ENCODE peak calls at places on chromosomes 7 and 10, in five cellular contexts. N is GM13976, F is upper lobe of right lung, D is fibroblast of lung, J is HCT116. H is an unnamed sample.

GRCh38 chr7:105806592-105807266 is 69.7 kb downstream of the ATXN7L1 start:
- DNase-seq in N (peak), F (no peak), D (peak), J (no peak), H (peak)

GRCh38 chr7:94355389-94355788 is 39.3 kb upstream of the COL1A2 start:
- DNase-seq in N (no peak), F (no peak), D (peak), J (no peak), H (no peak)

GRCh38 chr10:3255086-3255485 is 82.5 kb upstream of the PITRM1 start:
- DNase-seq in N (no peak), F (no peak), D (no peak), J (no peak), H (no peak)

GRCh38 chr10:86348321-86349210 is 18.0 kb downstream of the GRID1 start:
- DNase-seq in N (no peak), F (peak), D (no peak), J (no peak), H (no peak)

GRCh38 chr10:29495366-29495765 is 139.4 kb downstream of the SVIL start:
- DNase-seq in N (no peak), F (no peak), D (no peak), J (no peak), H (no peak)

GRCh38 chr7:114851406-114852025 is 70.4 kb upstream of the MDFIC start:
- DNase-seq in N (no peak), F (no peak), D (no peak), J (no peak), H (no peak)

GRCh38 chr10:127195571-127196226 is 692 bp downstream of the INSYN2A start:
- DNase-seq in N (no peak), F (no peak), D (peak), J (no peak), H (no peak)

GRCh38 chr10:75388082-75388481 is 13.5 kb downstream of the ZNF503 start:
- DNase-seq in N (no peak), F (no peak), D (no peak), J (no peak), H (no peak)

GRCh38 chr10:133058267-133059092 is 29.2 kb upstream of the ADGRA1 start:
- DNase-seq in N (no peak), F (no peak), D (no peak), J (no peak), H (no peak)

GRCh38 chr10:60704480-60704879 is 73.8 kb upstream of the CDK1 start:
- DNase-seq in N (no peak), F (no peak), D (no peak), J (peak), H (no peak)

GRCh38 chr10:11823989-11824346 is 812 bp downstream of the PROSER2 start:
- DNase-seq in N (no peak), F (no peak), D (peak), J (no peak), H (no peak)

GRCh38 chr7:95470452-95470851 is 15.3 kb upstream of the ASB4 start:
- DNase-seq in N (peak), F (no peak), D (peak), J (no peak), H (peak)

GRCh38 chr7:29289156-29290021 is 94.8 kb downstream of the CHN2 start:
- DNase-seq in N (no peak), F (no peak), D (peak), J (no peak), H (peak)

GRCh38 chr7:20439384-20439783 is 108.7 kb downstream of the ITGB8 start:
- DNase-seq in N (no peak), F (no peak), D (no peak), J (no peak), H (no peak)

DNA sequence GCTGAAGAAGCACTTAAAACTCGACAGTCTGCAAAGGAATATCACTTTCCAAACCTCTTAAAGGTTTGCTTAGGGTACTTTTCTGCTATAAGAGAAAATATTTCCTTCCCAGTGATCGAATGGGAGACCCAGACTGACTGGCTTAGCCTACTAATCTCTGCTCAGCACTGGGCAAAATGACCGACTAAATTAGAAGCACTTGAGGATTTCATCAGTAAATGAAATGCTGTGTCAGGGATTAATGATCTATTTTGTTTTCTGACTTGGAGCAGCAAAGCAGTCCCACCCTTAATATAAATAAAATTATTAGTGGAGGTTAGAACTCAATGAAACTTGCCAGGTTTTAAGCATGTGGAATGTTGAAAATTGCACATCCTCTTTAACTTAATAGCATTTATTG is 411.6 kb downstream of the NEBL start:
- DNase-seq in N (no peak), F (no peak), D (no peak), J (no peak), H (no peak)
- TF ChIP-seq CTCF in N (no peak), F (no peak), D (no peak), J (no peak), H (no peak)

DNA sequence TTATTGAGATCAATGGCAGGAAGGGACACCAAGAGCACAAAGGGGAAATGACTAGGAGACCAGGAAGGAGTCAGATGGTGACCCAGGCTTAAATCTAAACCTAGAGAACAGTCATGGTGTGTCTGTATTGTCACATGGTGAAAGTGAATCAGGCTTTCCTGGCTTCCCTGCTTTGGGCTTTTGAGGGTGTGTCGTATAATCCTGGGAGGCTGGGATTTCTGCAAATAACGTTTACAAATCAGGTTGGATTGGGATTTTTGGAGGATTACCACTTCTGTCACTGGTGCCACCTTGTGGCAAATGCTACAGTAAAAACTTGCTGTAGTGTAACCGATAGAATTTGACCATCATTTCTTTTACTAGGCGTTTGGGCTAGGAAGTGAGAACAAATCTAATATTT is 502.6 kb downstream of the NRG3 start:
- DNase-seq in N (peak), F (no peak), D (peak), J (no peak), H (peak)
- TF ChIP-seq CTCF in N (peak), F (peak), D (no peak), J (peak), H (peak)

DNA sequence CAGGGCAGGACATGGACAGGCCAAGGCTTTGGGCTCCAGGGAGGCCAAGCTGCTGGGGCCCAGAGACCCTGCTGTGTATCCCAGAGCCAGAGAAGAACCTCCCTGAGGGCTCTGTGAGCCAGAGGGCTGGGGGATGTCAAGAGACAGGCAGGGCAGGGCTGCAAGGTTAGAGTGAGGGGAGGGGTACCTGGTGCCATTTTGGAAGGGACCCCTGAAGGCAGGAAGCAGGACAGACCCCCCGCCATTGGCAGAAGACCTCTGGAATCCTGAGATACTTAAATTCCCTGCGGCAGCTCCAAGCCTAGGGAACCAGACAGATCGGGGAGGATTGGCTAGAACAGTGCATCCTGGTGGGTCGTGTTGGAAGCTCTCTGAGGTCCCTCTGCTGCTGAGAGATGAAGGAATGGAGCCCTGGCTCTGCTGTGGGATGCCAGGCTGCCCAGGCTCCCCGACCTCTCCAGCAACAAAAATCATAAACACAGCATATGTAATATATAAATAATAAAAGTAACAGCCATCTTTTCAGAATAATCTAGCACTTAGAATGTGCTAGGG is 75.0 kb downstream of the LHPP start:
- DNase-seq in N (no peak), F (no peak), D (no peak), J (no peak), H (no peak)
- TF ChIP-seq CTCF in N (no peak), F (no peak), D (no peak), J (no peak), H (no peak)

DNA sequence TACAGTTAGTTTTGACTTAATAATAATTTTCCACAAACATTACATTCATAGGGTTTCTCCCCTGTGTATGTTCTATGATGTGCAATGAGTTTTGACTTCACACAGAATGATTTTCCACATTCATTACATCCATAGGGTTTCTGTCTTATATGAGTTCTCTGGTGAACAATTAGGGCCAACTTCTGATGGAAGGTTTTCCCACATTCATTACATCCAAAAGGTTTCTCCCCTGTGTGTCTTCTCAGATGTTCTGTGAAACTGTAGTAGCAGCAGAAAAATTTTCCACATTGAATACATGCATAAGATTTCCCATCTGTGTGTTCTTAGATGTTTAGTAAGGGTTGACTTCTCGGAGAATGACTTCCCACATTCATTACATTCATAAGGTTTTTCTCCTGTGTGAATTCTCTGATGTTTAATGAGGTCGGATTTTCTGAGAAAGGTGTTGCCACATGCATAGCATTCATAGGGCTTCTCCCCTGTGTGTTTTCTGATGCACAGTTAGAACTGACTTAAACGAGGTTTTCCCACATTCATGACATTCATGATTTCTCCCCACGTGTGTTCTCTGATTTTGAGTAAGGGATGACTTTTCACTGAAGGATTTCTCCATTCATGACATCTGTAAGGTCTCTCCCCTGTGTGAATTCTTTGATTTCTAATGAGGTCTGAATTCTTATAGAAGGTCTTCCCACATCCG is 118.5 kb downstream of the ZNF33B start:
- DNase-seq in N (no peak), F (no peak), D (no peak), J (no peak), H (no peak)
- TF ChIP-seq CTCF in N (no peak), F (no peak), D (no peak), J (no peak), H (no peak)

DNA sequence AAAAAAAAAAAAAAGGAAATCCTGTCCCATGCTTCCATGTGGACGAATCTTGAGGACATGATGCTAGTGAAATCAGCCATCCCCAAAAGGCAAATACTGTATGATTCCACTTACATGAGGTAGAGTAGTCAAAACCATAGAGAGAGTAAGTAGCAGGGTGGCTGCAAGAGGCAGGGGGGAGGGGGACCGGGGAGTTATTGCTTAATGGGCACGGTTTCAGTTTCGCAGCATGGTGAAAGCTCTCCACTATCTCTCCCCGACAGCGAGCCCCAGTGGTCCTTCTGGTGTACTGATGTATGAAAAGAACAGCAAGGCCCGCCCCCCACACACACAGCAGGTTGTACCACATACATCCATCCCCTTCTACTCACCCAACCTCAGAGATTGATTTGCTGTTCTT is 32.8 kb downstream of the NOD1 start:
- DNase-seq in N (peak), F (peak), D (peak), J (no peak), H (peak)
- TF ChIP-seq CTCF in N (peak), F (peak), D (no peak), J (no peak), H (peak)

DNA sequence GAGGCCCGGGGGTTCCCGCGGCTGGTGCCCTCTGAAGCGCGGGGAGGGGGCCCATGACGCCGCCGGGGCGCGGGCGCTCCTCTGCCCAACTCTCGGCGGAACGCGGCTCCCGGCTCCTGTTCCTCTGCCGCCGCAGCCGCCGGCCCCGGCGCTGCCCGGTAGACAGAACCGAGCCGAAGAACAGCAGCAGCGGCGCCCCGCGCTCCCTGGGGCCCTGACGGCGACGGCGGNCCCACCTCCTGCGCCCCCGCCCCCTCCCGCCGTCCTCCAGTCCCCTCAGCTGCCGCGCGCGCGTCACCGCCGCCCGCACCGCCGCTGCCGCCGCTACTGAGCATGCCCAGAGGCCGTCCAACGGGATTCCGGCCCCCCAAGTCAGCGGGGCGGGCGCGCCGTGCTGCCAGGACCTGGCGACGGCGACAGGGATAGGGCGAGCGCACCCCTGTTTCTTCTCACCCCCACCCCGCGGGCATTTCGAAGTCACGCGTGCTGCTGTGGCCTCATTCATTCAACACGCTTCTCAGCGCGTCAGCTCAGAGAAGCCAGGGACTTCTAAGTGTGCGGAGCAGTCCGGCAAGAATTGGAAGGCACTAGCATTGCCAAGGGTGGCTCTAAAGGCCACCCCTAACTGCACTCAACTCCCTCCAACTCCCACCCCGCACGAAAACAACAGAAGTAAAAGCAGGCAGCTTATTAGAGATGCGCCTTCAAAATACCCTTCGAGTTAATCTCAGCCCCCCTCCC is at the start of gene IPMK:
- DNase-seq in N (peak), F (peak), D (peak), J (peak), H (peak)
- TF ChIP-seq CTCF in N (no peak), F (no peak), D (no peak), J (no peak), H (no peak)

DNA sequence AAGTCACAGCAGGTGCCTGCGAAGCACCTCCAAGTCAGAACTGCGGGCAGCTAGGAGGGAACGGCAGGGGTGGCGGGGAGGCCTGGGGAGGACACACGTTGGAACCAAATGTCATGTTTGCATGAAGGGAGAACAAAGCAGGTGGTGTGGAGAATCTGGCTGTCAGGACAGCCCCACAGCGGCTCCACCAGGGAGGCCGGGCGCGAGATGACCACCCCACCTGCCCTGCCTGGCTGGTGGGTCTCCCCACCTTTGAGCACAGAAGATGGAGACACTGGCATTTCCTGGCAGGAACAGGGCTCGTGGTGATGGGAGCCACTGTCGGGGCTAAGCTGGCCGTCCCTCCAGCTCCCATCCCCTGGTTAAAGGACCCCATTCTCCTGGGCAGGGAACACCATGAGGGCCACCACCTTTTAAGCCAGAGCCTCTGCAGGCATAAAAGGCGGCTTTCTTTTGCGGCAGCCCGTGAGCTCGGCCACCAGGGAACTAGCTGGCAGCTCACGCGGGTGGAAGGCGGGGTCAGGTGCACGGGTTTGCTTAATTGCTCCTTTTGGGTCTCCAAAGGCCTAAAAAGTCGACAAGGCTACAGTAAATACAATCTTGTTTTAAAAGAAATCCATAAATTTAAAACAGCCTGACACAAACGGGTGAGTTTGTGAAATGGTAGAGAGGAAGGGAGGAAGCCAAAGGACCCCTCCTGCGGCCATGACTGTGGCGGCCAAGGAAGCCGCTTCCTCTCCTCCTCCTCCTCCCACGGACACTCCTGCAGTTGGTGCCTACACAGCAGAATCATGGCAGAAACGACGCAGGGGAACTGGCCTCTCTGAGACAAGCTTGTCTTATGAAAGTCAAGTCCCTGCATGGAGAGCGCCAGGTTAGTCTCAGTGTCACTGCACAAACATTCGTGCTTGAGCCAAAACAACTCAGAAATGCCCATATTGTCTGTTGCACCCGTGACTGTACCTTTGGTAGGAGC is 213.8 kb downstream of the DNAJB6 start:
- DNase-seq in N (no peak), F (peak), D (no peak), J (no peak), H (no peak)
- TF ChIP-seq CTCF in N (no peak), F (no peak), D (no peak), J (no peak), H (no peak)

DNA sequence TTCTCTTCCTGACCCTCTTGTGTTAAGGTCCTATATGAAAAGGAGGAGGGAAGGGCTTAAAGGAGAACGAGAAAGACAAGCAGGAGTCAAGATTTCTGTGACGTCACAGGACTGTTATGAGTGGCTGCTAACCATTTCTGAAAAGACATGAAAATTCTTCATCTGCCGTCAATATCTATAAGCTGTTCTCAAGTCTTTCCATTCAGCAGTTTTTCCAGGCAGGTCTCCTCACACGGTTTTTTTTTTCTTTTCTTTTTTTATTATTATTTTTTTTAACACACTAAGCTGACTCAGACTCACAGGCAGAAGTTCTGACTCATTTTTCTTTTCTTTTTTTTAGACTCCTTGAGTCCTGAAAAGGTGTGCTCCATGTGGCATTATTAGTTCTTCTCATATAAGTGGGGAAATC is 72.0 kb downstream of the DGKI start:
- DNase-seq in N (peak), F (no peak), D (peak), J (no peak), H (no peak)
- TF ChIP-seq CTCF in N (no peak), F (no peak), D (no peak), J (no peak), H (no peak)

GRCh38 chr10:95454940-95455339 is 106.2 kb downstream of the SORBS1 start:
- DNase-seq in N (no peak), F (no peak), D (no peak), J (no peak), H (no peak)

GRCh38 chr10:95457319-95457886 is 103.8 kb downstream of the SORBS1 start:
- DNase-seq in N (no peak), F (no peak), D (peak), J (no peak), H (no peak)

GRCh38 chr10:95458014-95458413 is 103.2 kb downstream of the SORBS1 start:
- DNase-seq in N (no peak), F (no peak), D (no peak), J (no peak), H (no peak)

GRCh38 chr10:95454356-95454755 is 106.8 kb downstream of the SORBS1 start:
- DNase-seq in N (no peak), F (no peak), D (no peak), J (no peak), H (no peak)

GRCh38 chr10:95456486-95456885 is 104.7 kb downstream of the SORBS1 start:
- DNase-seq in N (no peak), F (no peak), D (no peak), J (no peak), H (no peak)
- TF ChIP-seq CTCF in N (no peak), F (no peak), D (no peak), J (no peak), H (no peak)

GRCh38 chr7:149765399-149766121 is 7.8 kb downstream of the ZNF467 start:
- DNase-seq in N (no peak), F (no peak), D (no peak), J (no peak), H (no peak)

GRCh38 chr7:149766215-149766614 is 7.2 kb downstream of the ZNF467 start:
- DNase-seq in N (no peak), F (no peak), D (no peak), J (no peak), H (no peak)

GRCh38 chr7:149763563-149764240 is 9.7 kb downstream of the ZNF467 start:
- DNase-seq in N (no peak), F (no peak), D (no peak), J (no peak), H (no peak)

GRCh38 chr7:149762610-149763009 is 10.8 kb downstream of the ZNF467 start:
- DNase-seq in N (no peak), F (no peak), D (no peak), J (no peak), H (no peak)

GRCh38 chr7:149764481-149765398 is 8.6 kb downstream of the ZNF467 start:
- DNase-seq in N (no peak), F (no peak), D (no peak), J (no peak), H (no peak)
- TF ChIP-seq CTCF in N (no peak), F (no peak), D (no peak), J (no peak), H (no peak)